ENCODE peak calls at places on chromosome 5, in six cellular contexts. K is Peyer's patch, Q is H54, I is occipital lobe, M is GM12891, B is IMR-90. T is an unnamed sample.

GRCh38 chr5:124365491-124365890 is 380.9 kb downstream of the ZNF608 start:
- DNase-seq in K (no peak), Q (no peak), I (no peak), M (no peak), B (no peak), T (peak)

GRCh38 chr5:7615566-7616061 is 219.7 kb downstream of the ADCY2 start:
- DNase-seq in K (no peak), Q (no peak), I (no peak), M (no peak), B (no peak), T (no peak)

GRCh38 chr5:67644221-67644920 is 447.8 kb upstream of the CD180 start:
- DNase-seq in K (no peak), Q (no peak), I (no peak), M (no peak), B (no peak), T (peak)

GRCh38 chr5:53568868-53569267 is 8.4 kb downstream of the NDUFS4 start:
- DNase-seq in K (no peak), Q (no peak), I (no peak), M (no peak), B (peak), T (no peak)

GRCh38 chr5:126938461-126938860 is 91.9 kb downstream of the MARCHF3 start:
- DNase-seq in K (no peak), Q (peak), I (no peak), M (no peak), B (peak), T (no peak)

GRCh38 chr5:160155017-160155725 is 35.9 kb upstream of the PWWP2A start:
- DNase-seq in K (no peak), Q (no peak), I (no peak), M (no peak), B (no peak), T (no peak)

GRCh38 chr5:152007556-152007955 is 82.9 kb upstream of the GLRA1 start:
- DNase-seq in K (no peak), Q (no peak), I (no peak), M (no peak), B (no peak), T (peak)

GRCh38 chr5:8685704-8686103 is 816.8 kb downstream of the MTRR start:
- DNase-seq in K (no peak), Q (no peak), I (no peak), M (no peak), B (no peak), T (peak)

GRCh38 chr5:61280205-61280604 is 51.9 kb upstream of the ZSWIM6 start:
- DNase-seq in K (peak), Q (no peak), I (no peak), M (no peak), B (peak), T (peak)

GRCh38 chr5:139492700-139493192 is 10.2 kb upstream of the STING1 start:
- DNase-seq in K (no peak), Q (no peak), I (no peak), M (no peak), B (peak), T (no peak)

GRCh38 chr5:151719228-151719861 is 32.6 kb upstream of the SPARC start:
- DNase-seq in K (peak), Q (no peak), I (no peak), M (no peak), B (peak), T (peak)

GRCh38 chr5:126481243-126481642 is 58.0 kb downstream of the GRAMD2B start:
- DNase-seq in K (no peak), Q (no peak), I (no peak), M (no peak), B (peak), T (peak)

GRCh38 chr5:14488697-14489096 is 92.9 kb upstream of the OTULINL start:
- DNase-seq in K (no peak), Q (no peak), I (no peak), M (no peak), B (no peak), T (no peak)

GRCh38 chr5:180074462-180074861 is 2.9 kb upstream of the RNF130 start:
- DNase-seq in K (no peak), Q (no peak), I (no peak), M (no peak), B (peak), T (no peak)

GRCh38 chr5:3958389-3958788 is 362.8 kb downstream of the IRX1 start:
- DNase-seq in K (no peak), Q (no peak), I (no peak), M (no peak), B (no peak), T (no peak)

GRCh38 chr5:181167814-181168488 is 20.6 kb downstream of the OR2V2 start:
- DNase-seq in K (no peak), Q (no peak), I (no peak), M (no peak), B (no peak), T (peak)

GRCh38 chr5:42423285-42424152 is at the start of gene GHR:
- DNase-seq in K (peak), Q (peak), I (peak), M (no peak), B (peak), T (peak)